ENCODE peak calls at places on chromosomes 5 and 9, in four cellular contexts. T is HepG2, S is H1, N is GM12878. R is an unnamed sample.

GRCh38 chr5:52963636-52964035 is 25.5 kb upstream of the ITGA2 start:
- DNase-seq in T (no peak), N (no peak), S (no peak), R (no peak)

GRCh38 chr9:133771486-133772482 is 33.6 kb upstream of the SARDH start:
- DNase-seq in S (no peak), T (no peak), N (no peak), R (no peak)

GRCh38 chr5:55234171-55234700 is 828 bp upstream of the CCNO start:
- DNase-seq in S (no peak), T (no peak), N (no peak), R (no peak)

GRCh38 chr5:151805414-151806225 is 33.9 kb downstream of the G3BP1 start:
- DNase-seq in S (no peak), T (no peak), N (no peak), R (no peak)

GRCh38 chr9:19999491-20000057 is 210.7 kb upstream of the SLC24A2 start:
- DNase-seq in N (peak; percentile 92), T (no peak), S (no peak), R (no peak)

GRCh38 chr5:127936439-127936972 is 147.1 kb upstream of the SLC12A2 start:
- DNase-seq in S (no peak), T (no peak), N (no peak), R (no peak)

GRCh38 chr5:139658928-139659667 is 10.9 kb downstream of the CXXC5 start:
- DNase-seq in T (no peak), N (no peak), S (no peak), R (no peak)

GRCh38 chr5:160230686-160231527 is 1.6 kb downstream of the FABP6 start:
- DNase-seq in T (no peak), N (peak; percentile 74), S (no peak), R (no peak)

GRCh38 chr5:170629566-170630175 is 125.9 kb downstream of the KCNIP1 start:
- DNase-seq in T (no peak), S (no peak), N (no peak), R (no peak)

GRCh38 chr9:1200847-1201251 is 150.7 kb downstream of the DMRT2 start:
- DNase-seq in S (no peak), N (no peak), T (peak; percentile 56), R (no peak)

GRCh38 chr5:167870055-167870454 is 421.4 kb upstream of the WWC1 start:
- DNase-seq in T (no peak), N (no peak), S (no peak), R (no peak)

GRCh38 chr5:61734966-61735365 is 402.9 kb downstream of the ZSWIM6 start:
- DNase-seq in N (no peak), T (no peak), S (no peak), R (no peak)

GRCh38 chr5:170746081-170746951 is 37.2 kb upstream of the GABRP start:
- DNase-seq in S (no peak), T (no peak), N (no peak), R (no peak)

GRCh38 chr5:59542841-59543825 is 350.4 kb downstream of the PDE4D start:
- DNase-seq in S (no peak), T (no peak), N (no peak), R (no peak)

GRCh38 chr5:329106-329757 is 7.7 kb downstream of the AHRR start:
- DNase-seq in S (no peak), N (no peak), T (no peak), R (no peak)

GRCh38 chr5:8934455-8934854 is 611.4 kb downstream of the SEMA5A start:
- DNase-seq in T (no peak), S (no peak), N (no peak), R (no peak)

GRCh38 chr5:1882337-1883119 is at the start of gene IRX4:
- DNase-seq in S (no peak), T (no peak), N (no peak), R (no peak)

GRCh38 chr5:72378636-72379289 is 58.6 kb downstream of the PTCD2 start:
- DNase-seq in S (no peak), T (no peak), N (no peak), R (no peak)

GRCh38 chr5:96121362-96121761 is 159.7 kb upstream of the ELL2 start:
- DNase-seq in T (no peak), N (no peak), S (no peak), R (no peak)
- H3K4me1 ChIP-seq in T (peaks cover 99% of the 10 kb centered on the region), N (no peaks in the 10 kb centered on the region), S (no peaks in the 10 kb centered on the region), R (no peaks in the 10 kb centered on the region)

GRCh38 chr5:172768098-172768572 is 2.9 kb downstream of the DUSP1 start:
- DNase-seq in S (no peak), N (no peak), T (no peak), R (no peak)
- H3K9ac ChIP-seq in S (no peak overlapping the region), N (no peak overlapping the region), T (peak overlapping the region; percentile 99), R (no peak overlapping the region)

GRCh38 chr9:7174884-7175283 is 417.1 kb downstream of the KDM4C start:
- DNase-seq in N (no peak), S (no peak), T (no peak), R (no peak)
- TF ChIP-seq SUZ12 in N (no peak), S (no peak), T (no peak), R (no peak)

GRCh38 chr9:2576631-2577030 is 45.0 kb upstream of the VLDLR start:
- DNase-seq in S (no peak), N (no peak), T (no peak), R (no peak)
- H3K4me1 ChIP-seq in S (no peaks in the 10 kb centered on the region), N (no peaks in the 10 kb centered on the region), T (no peaks in the 10 kb centered on the region), R (no peaks in the 10 kb centered on the region)

GRCh38 chr9:34744295-34745221 is 34.6 kb upstream of the CCL21 start:
- DNase-seq in S (no peak), N (no peak), T (no peak), R (no peak)
- H3K9ac ChIP-seq in S (no peak overlapping the region), N (no peak overlapping the region), T (no peak overlapping the region), R (no peak overlapping the region)

DNA sequence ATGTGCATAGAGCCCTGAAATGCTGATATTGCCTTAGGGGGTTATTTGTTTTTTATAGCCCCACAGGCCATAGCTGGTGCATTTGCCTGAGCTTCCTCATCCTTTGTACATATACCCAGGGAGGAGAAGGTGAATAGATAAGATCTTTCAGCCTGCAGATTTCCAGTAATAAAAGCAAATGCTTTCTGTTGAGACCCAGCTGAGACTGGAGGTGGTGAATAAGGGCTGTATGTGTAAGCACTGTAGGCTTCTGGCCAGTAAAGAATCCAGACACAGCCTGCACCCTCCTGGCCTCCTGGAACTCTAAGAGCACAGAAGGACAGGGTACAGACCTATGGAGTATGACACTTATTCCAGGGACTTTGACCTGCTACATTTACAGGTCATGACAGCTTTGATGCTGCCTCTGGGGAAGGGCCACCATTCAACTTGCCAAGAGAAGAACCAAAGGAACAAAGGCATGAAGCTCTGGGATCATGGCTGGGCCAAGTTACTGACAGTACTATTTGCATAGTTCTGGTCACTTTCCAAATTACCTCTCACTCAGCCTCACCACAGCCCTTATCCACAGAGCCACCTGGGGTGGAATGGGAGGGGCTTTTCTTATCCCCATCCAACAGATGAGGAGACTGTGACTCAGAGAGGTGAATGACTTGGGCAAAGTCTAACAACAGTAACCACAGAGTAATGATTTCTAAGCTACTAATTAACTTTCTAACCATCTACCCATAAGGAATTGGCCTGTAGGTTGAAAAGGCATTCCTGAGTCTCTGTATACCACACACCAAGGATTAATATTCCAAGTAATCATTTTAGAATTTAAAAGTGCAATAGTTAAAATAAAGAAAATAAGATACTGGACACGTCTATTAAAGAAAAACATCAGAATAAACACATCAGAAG is 604.5 kb upstream of the KLF4 start:
- DNase-seq in T (peak; percentile 10), N (no peak), S (no peak), R (no peak)
- TF ChIP-seq SUZ12 in T (no peak), N (no peak), S (no peak), R (no peak)

GRCh38 chr9:69172895-69173294 is 1.2 kb upstream of the TJP2 start:
- DNase-seq in T (no peak), S (no peak), N (no peak), R (no peak)
- H3K4me1 ChIP-seq in T (peaks cover 87% of the 10 kb centered on the region), S (peaks cover 18% of the 10 kb centered on the region), N (peaks cover 18% of the 10 kb centered on the region), R (peaks cover 2% of the 10 kb centered on the region)

DNA sequence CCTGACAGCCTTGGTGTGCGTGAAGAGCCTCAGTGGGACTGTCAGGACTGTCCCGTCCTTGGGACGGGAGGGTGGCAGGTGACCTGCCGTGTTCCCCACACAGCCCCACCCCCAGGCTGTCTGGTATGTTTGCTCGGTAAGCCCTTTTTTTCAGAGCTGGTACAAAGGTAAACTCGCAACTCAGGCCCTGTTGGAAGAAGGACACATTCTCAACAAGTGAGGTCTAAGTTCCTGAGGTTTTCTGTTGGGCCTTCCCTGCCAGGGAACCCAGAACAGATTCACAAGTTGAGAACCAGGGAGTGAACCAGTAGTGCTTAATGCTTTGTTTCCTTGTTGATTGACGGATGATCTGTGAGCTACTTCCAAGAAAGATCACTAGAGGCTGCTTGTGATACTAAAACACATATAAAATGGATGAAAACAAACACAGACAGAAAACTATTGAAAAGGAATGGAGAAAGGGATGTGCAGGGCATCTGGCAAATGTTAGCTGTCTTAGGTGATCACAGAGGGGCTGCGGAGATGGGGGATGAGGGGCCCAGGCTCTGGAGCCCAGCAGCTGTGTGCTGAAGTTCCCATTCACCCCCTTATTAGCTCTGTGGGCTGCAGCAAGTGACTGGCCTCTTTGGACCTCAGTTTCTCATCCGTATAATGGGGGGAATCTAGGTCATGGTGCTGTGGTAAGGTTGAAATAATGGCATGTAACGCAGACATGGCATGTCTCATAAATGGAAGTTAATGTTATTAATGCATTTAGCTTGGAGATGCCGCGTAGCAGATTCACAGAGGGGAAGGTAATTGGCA is 2.7 kb downstream of the NDST1 start:
- DNase-seq in S (no peak), N (no peak), T (peak; percentile 92), R (no peak)
- H3K9ac ChIP-seq in S (no peak overlapping the region), N (no peak overlapping the region), T (peak overlapping the region; percentile 45), R (no peak overlapping the region)